ENCODE peak calls at places on chromosome 3, in four cellular contexts. X, C, D and P are unnamed samples.

GRCh38 chr3:127839099-127839498 is 16.8 kb upstream of the MGLL start:
- DNase-seq in D (no peak), X (no peak), C (no peak), P (no peak)

GRCh38 chr3:155869664-155870063 is 786 bp upstream of the GMPS start:
- DNase-seq in C (no peak), D (no peak), X (no peak), P (no peak)

GRCh38 chr3:169871129-169871886 is 1.6 kb upstream of the LRRC31 start:
- DNase-seq in D (no peak), C (peak), X (no peak), P (no peak)

GRCh38 chr3:117278424-117279190 is 569.0 kb downstream of the TUSC7 start:
- DNase-seq in D (no peak), X (peak), C (no peak), P (no peak)

GRCh38 chr3:148757238-148757930 is 59.7 kb downstream of the AGTR1 start:
- DNase-seq in C (no peak), D (peak), X (no peak), P (peak)

GRCh38 chr3:52471371-52472238 is 16.2 kb downstream of the NISCH start:
- DNase-seq in D (peak), C (peak), X (peak), P (no peak)

GRCh38 chr3:128942161-128942952 is 51.5 kb downstream of the CFAP92 start:
- DNase-seq in C (no peak), X (no peak), D (no peak), P (no peak)

GRCh38 chr3:49662021-49662420 is 12.1 kb upstream of the APEH start:
- DNase-seq in C (no peak), X (no peak), D (no peak), P (no peak)

GRCh38 chr3:142228964-142229363 is 3.6 kb upstream of the GK5 start:
- DNase-seq in C (no peak), D (no peak), X (no peak), P (no peak)

GRCh38 chr3:106510206-106510605 is 641.4 kb upstream of the CBLB start:
- DNase-seq in X (no peak), C (no peak), D (peak), P (peak)

GRCh38 chr3:35639251-35640185 is at the start of gene ARPP21:
- DNase-seq in X (no peak), C (peak), D (peak), P (no peak)

GRCh38 chr3:195149292-195149691 is 121.7 kb downstream of the XXYLT1 start:
- DNase-seq in C (no peak), D (no peak), X (no peak), P (no peak)
- H3K4me3 ChIP-seq in C (peak), D (no peak), X (no peak), P (no peak)

GRCh38 chr3:8486945-8487344 is 14.7 kb upstream of the LMCD1 start:
- DNase-seq in D (no peak), X (no peak), C (no peak), P (no peak)
- H3K4me3 ChIP-seq in D (no peak), X (no peak), C (no peak), P (no peak)

GRCh38 chr3:16515885-16516420 is 2.5 kb upstream of the RFTN1 start:
- DNase-seq in X (no peak), D (no peak), C (no peak), P (no peak)
- H3K4me3 ChIP-seq in X (no peak), D (no peak), C (no peak), P (no peak)

DNA sequence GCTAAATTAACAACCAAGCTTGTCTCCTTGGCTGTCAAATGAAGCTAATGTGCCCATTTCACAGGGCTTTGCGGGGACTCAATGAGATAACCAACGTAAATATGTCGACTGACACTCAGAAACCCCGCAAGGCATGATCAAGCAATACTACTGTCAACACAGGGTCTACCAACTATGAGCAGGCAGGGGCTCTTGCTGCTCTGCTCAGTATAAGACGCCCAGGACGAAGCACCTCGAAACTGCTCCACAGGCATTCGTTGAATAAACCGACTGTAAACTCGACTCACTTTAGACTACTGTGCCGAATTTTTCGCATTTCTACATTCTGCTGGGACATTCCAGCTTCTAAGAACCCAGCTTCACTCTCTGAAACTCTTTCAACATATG is 55.0 kb downstream of the FEZF2 start:
- DNase-seq in X (no peak), C (peak), D (peak), P (no peak)
- H3K4me3 ChIP-seq in X (peak), C (peak), D (peak), P (peak)

GRCh38 chr3:40524222-40524570 is 564 bp upstream of the ZNF621 start:
- DNase-seq in X (no peak), C (no peak), D (peak), P (no peak)

GRCh38 chr3:40524571-40525285 is at the start of gene ZNF621:
- DNase-seq in C (peak), X (peak), D (peak), P (peak)

GRCh38 chr3:40521254-40521653 is 3.5 kb upstream of the ZNF621 start:
- DNase-seq in C (no peak), X (no peak), D (no peak), P (no peak)

GRCh38 chr3:40528426-40528825 is 3.7 kb downstream of the ZNF621 start:
- DNase-seq in D (no peak), C (no peak), X (no peak), P (no peak)

GRCh38 chr3:40523781-40524180 is 979 bp upstream of the ZNF621 start:
- DNase-seq in D (no peak), C (no peak), X (no peak), P (no peak)
- H3K4me3 ChIP-seq in D (no peak), C (no peak), X (peak), P (no peak)

DNA sequence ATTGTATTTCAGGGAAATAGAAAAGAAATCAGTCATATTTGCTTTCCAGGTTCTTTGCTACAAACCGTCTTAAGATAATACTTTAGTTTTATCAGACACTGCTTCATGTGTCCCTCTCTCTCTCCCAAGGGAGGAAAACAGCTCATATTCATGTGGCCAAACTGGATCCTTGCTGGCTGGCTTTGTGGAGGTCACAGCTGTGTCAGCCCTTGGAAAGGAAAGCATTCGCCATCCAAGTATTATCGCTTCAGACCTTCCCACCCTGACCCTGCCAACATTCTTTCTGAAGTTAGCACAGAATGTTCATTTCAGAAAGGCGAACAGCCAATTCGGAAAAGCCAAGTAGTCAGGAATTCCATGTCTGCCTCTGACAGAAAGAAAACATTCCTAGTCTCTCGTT is 213.7 kb downstream of the FEZF2 start:
- DNase-seq in X (peak), D (peak), C (no peak), P (peak)
- H3K4me3 ChIP-seq in X (no peak), D (no peak), C (no peak), P (no peak)

DNA sequence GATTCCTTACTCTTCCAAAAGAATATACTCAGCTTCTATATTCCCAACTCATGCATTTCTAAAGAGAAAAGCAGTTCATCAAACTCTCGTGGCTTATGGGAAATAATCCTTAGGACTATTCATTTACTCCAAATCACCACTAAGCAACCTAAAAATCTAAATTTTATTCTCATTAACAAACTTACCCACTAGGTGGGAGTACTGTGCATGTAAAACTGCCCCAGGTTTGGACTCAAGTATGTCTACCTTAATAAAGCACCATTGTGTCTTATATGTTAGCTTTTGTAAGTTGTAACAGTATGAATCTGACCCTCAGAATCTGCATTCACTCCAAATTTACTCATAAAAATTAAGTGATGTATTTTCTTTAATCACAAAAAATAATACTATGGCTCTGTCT is 25.3 kb downstream of the RAD18 start:
- DNase-seq in D (no peak), C (no peak), X (no peak), P (no peak)
- H3K4me3 ChIP-seq in D (no peak), C (no peak), X (no peak), P (no peak)